ENCODE peak calls at places on chromosomes 7 and 10, in five cellular contexts. I is mesenchymal stem cell, L is H1, P is trophoblast cell, V is H9. H is an unnamed sample.

GRCh38 chr10:13739178-13739577 is 152.4 kb downstream of the PRPF18 start:
- DNase-seq in I (no peak), L (no peak), P (no peak), V (no peak), H (no peak)

GRCh38 chr7:41027428-41028115 is 675.3 kb downstream of the INHBA start:
- DNase-seq in I (peak), L (no peak), P (peak), V (no peak), H (no peak)

GRCh38 chr7:28685660-28686417 is 272.3 kb downstream of the TRIL start:
- DNase-seq in I (peak), L (peak), P (peak), V (peak), H (peak)

GRCh38 chr10:112215342-112215774 is 31.8 kb upstream of the GPAM start:
- DNase-seq in I (no peak), L (no peak), P (no peak), V (no peak), H (no peak)

GRCh38 chr7:80243425-80243824 is 108.8 kb downstream of the GNAI1 start:
- DNase-seq in I (peak), L (no peak), P (peak), V (no peak), H (no peak)

GRCh38 chr10:47291682-47292081 is 8.3 kb upstream of the GDF10 start:
- DNase-seq in I (no peak), L (no peak), P (no peak), V (no peak), H (no peak)

GRCh38 chr10:29723704-29724103 is 88.9 kb upstream of the SVIL start:
- DNase-seq in I (no peak), L (no peak), P (no peak), V (no peak), H (no peak)

GRCh38 chr10:114624941-114625780 is 32.9 kb downstream of the ABLIM1 start:
- DNase-seq in I (peak), L (no peak), P (peak), V (no peak), H (no peak)

GRCh38 chr10:104253106-104253505 is 1.6 kb upstream of the GSTO1 start:
- DNase-seq in I (no peak), L (no peak), P (no peak), V (peak), H (no peak)

GRCh38 chr10:30821269-30821993 is 191.9 kb upstream of the LYZL2 start:
- DNase-seq in I (no peak), L (no peak), P (no peak), V (no peak), H (no peak)

GRCh38 chr7:152761116-152761748 is 1.7 kb downstream of the ACTR3B start:
- DNase-seq in I (peak), L (no peak), P (peak), V (no peak), H (no peak)

GRCh38 chr10:71314028-71314693 is 4.9 kb upstream of the SLC29A3 start:
- DNase-seq in I (peak), L (peak), P (peak), V (peak), H (peak)

GRCh38 chr10:60917331-60918280 is 26.4 kb downstream of the RHOBTB1 start:
- DNase-seq in I (no peak), L (no peak), P (peak), V (no peak), H (no peak)

GRCh38 chr10:86308056-86308455 is 58.5 kb downstream of the GRID1 start:
- DNase-seq in I (no peak), L (no peak), P (no peak), V (peak), H (no peak)

GRCh38 chr10:7889947-7890542 is 71.7 kb downstream of the TAF3 start:
- DNase-seq in I (no peak), L (no peak), P (no peak), V (no peak), H (no peak)

GRCh38 chr7:16743207-16743606 is 10.3 kb upstream of the TSPAN13 start:
- DNase-seq in I (peak), L (no peak), P (no peak), V (no peak), H (no peak)

GRCh38 chr7:158847451-158847866 is 8.9 kb upstream of the DYNC2I1 start:
- DNase-seq in I (peak), L (no peak), P (no peak), V (no peak), H (no peak)

GRCh38 chr10:32851301-32851700 is 106.7 kb downstream of the ITGB1 start:
- DNase-seq in I (no peak), L (no peak), P (no peak), V (no peak), H (no peak)

GRCh38 chr10:102960158-102960557 is 42.1 kb downstream of the CNNM2 start:
- DNase-seq in I (no peak), L (no peak), P (no peak), V (no peak), H (no peak)

GRCh38 chr7:25879799-25880198 is 272.2 kb upstream of the NFE2L3 start:
- DNase-seq in I (no peak), L (no peak), P (no peak), V (no peak), H (no peak)

GRCh38 chr7:25884265-25884664 is 267.7 kb upstream of the NFE2L3 start:
- DNase-seq in I (no peak), L (no peak), P (no peak), V (no peak), H (no peak)

GRCh38 chr7:25881317-25881716 is 270.7 kb upstream of the NFE2L3 start:
- DNase-seq in I (no peak), L (no peak), P (no peak), V (no peak), H (no peak)

GRCh38 chr7:25885057-25885576 is 266.9 kb upstream of the NFE2L3 start:
- DNase-seq in I (no peak), L (no peak), P (no peak), V (no peak), H (no peak)

DNA sequence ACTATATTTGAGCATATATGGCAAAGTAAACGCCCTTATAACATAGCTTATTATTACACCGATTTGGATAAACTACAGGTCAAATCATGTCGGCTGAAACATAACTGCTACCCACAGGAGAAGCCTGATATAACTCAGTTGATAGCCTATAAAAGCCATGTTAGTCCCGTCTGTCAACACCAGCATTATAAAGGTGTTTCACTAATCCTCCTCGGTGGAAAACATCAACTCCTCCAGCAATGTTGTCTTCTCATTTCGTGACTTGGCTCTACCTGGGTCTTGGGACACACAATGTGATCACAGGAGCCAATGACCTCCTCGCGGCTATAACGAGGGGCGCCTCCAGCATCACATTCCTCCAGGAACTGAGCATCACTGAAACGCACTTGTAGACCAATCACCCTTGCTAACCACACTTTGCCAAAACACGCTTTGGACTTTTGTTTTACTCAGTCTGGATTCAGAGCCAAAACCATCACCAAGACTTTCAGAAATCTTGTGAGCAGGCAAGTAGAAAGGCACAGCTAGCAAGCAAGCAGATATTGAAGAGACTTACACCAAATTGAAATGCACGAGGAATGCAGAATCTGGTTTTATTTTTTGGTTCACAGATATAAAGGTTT is 269.7 kb upstream of the NFE2L3 start:
- DNase-seq in I (no peak), L (no peak), P (no peak), V (no peak), H (no peak)
- H2BK12ac ChIP-seq in I (no peak), L (no peak), P (no peak), V (no peak), H (no peak)

GRCh38 chr7:140609646-140610045 is 31.0 kb downstream of the DENND2A start:
- DNase-seq in I (peak), L (no peak), P (no peak), V (no peak), H (no peak)

GRCh38 chr7:140610204-140611165 is 30.1 kb downstream of the DENND2A start:
- DNase-seq in I (peak), L (no peak), P (peak), V (no peak), H (no peak)

GRCh38 chr7:140605337-140605736 is 35.3 kb downstream of the DENND2A start:
- DNase-seq in I (peak), L (no peak), P (peak), V (peak), H (no peak)

GRCh38 chr7:140604760-140605159 is 35.9 kb downstream of the DENND2A start:
- DNase-seq in I (peak), L (no peak), P (peak), V (no peak), H (no peak)

DNA sequence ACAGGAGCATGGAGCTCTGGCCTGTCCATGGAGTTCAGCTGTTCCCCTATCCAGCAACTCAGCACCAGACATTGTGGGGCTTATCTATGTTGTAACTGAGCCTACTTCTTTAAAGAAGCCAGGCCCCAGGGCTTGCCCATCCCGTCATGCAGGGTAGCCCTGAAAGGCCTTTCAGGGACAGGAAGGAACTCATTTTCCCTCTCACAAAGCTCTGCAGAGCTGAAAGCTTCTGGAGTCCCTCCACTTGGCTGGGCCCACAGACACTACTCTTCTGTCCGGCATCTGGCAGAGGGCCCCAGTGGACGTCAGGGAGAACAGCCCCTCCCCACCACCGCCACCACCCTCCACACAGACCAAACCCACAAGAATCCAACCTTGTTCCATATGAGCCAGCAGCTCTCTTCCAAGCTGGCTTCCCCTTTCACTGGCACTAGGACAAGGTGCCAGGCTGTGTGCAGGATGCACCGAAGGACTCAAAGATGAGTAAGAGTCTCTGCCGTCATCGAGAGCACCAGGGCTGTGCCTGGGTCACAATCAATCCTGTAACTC is 33.1 kb downstream of the DENND2A start:
- DNase-seq in I (peak), L (no peak), P (no peak), V (no peak), H (no peak)
- H2BK12ac ChIP-seq in I (peak), L (no peak), P (no peak), V (no peak), H (no peak)

GRCh38 chr10:22504766-22505165 is 159.5 kb downstream of the SPAG6 start:
- DNase-seq in I (no peak), L (no peak), P (no peak), V (no peak), H (no peak)
- H2BK12ac ChIP-seq in I (no peak), L (no peak), P (no peak), V (no peak), H (no peak)

DNA sequence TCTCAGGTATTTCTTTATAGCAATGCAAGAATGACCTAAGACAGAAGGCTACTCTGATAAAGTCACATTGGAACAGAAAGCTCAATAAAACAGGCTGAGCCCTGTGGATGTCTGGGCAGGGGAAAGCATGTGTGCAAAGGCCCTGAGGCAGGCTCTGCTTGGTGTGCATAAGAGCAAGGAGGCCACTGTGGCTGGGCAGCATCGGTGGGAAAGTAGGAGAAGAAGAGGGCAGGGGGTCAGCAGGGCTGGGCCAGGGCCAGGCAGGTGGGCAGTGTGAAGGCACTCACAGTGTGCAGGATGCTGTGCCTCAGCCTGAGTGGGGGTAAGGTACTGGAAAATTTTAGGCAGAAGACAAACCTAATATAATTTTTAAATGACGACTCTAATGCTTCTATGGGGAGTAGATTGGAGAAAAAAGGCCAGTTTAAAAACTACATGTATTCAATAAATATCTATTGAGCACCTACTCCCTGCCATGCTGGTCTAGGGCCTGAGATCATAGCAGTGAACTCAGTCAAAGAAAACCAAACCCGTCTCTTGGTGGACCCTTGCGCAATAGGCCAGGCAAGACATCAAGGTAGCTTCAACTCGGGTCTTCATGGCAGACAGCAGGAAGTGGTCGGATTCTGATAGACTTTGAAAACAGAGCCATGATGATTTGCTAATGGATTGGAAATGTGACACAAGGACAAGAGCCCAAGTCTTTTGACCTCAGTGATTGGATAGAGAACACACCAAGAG is 572.3 kb downstream of the TCERG1L start:
- DNase-seq in I (no peak), L (no peak), P (no peak), V (no peak), H (no peak)
- H2BK12ac ChIP-seq in I (no peak), L (no peak), P (no peak), V (no peak), H (no peak)

DNA sequence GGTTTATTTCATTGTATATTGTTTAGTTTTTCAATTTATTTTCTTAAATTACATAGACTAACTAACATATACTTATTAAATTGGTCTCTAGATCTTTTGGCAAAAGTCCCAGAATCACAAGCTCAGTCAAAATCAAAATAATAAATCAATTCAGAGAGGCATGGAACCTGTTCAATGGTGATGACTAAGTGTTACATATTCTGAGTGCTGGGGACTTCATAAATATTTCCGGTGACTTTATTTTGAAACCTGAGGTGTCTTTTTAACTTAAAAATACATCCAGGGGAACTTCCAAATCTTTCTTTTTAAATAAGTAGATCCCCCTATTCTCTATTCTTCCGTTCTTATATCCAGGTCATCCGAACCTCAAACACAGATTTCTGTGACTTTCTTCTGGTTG is 89.6 kb upstream of the ZNF804B start:
- DNase-seq in I (no peak), L (no peak), P (no peak), V (no peak), H (no peak)
- H2BK12ac ChIP-seq in I (no peak), L (no peak), P (no peak), V (no peak), H (no peak)

H was measured in neuronal stem cell.